ENCODE peak calls at places on chromosomes 1 and 21, in ten cellular contexts. R is CD8-positive, alpha-beta T cell; O is breast epithelium; B is brain microvascular endothelial cell; X is right lobe of liver; U is upper lobe of right lung; M is A549; D is fibroblast of pulmonary artery; H is body of pancreas; S is choroid plexus epithelial cell. L is an unnamed sample.
A peak's percentile ranks its signal among the peaks of the same experiment; 100 is the strongest.

GRCh38 chr1:222310830-222311229 is 237.1 kb downstream of the HHIPL2 start:
- DNase-seq in D (no peak), U (no peak), X (peak; percentile 48), R (peak; percentile 49), O (no peak), H (no peak), B (no peak), S (no peak), M (no peak), L (no peak)

GRCh38 chr21:25903599-25903998 is 168.8 kb downstream of the GABPA start:
- DNase-seq in H (no peak), O (no peak), D (no peak), R (no peak), M (no peak), S (no peak), B (no peak), X (no peak), U (no peak), L (no peak)

GRCh38 chr1:231808116-231808515 is 181.5 kb downstream of the DISC1 start:
- DNase-seq in M (no peak), B (no peak), O (no peak), D (no peak), S (no peak), H (no peak), R (no peak), U (no peak), X (no peak), L (no peak)

GRCh38 chr21:23887709-23888303 is 1719.5 kb downstream of the MRPL39 start:
- DNase-seq in D (no peak), U (no peak), R (peak; percentile 65), M (no peak), H (no peak), S (no peak), O (no peak), B (no peak), X (no peak), L (no peak)

GRCh38 chr1:207007352-207008033 is 25.1 kb downstream of the C1orf116 start:
- DNase-seq in B (peak; percentile 81), M (peak; percentile 89), R (no peak), U (no peak), X (no peak), D (peak; percentile 98), H (peak; percentile 72), S (peak; percentile 43), O (peak; percentile 94), L (no peak)

GRCh38 chr1:3504823-3505155 is 50.3 kb downstream of the ARHGEF16 start:
- DNase-seq in O (no peak), H (no peak), S (peak; percentile 18), M (no peak), D (no peak), R (no peak), X (no peak), B (no peak), U (no peak), L (no peak)

GRCh38 chr1:223142795-223143759 is at the start of gene TLR5:
- DNase-seq in H (peak; percentile 90), R (peak; percentile 94), O (peak; percentile 80), S (peak; percentile 33), B (peak; percentile 29), M (peak; percentile 85), U (peak; percentile 96), D (peak; percentile 46), X (peak; percentile 92), L (peak; percentile 99)

GRCh38 chr1:151146416-151147131 is at the start of gene SEMA6C:
- DNase-seq in U (peak; percentile 97), X (peak; percentile 98), R (peak; percentile 91), H (peak; percentile 92), O (peak; percentile 87), B (peak; percentile 87), D (peak; percentile 92), M (peak; percentile 88), S (peak; percentile 91), L (peak; percentile 99)

GRCh38 chr1:28058168-28058567 is 30.2 kb downstream of the EYA3 start:
- DNase-seq in B (no peak), R (no peak), D (no peak), O (no peak), X (no peak), U (no peak), M (no peak), H (no peak), S (no peak), L (no peak)

GRCh38 chr1:159880435-159880834 is 18.0 kb upstream of the VSIG8 start:
- DNase-seq in S (peak; percentile 24), D (no peak), B (no peak), X (no peak), U (no peak), O (no peak), R (no peak), H (no peak), M (no peak), L (no peak)

GRCh38 chr1:152960452-152961044 is 9.9 kb upstream of the SPRR4 start:
- DNase-seq in O (no peak), H (peak; percentile 18), S (no peak), U (no peak), R (no peak), M (no peak), B (no peak), X (peak; percentile 82), D (no peak), L (no peak)

GRCh38 chr1:246492611-246493245 is 14.4 kb downstream of the SMYD3 start:
- DNase-seq in B (peak; percentile 65), U (peak; percentile 72), D (peak; percentile 86), H (peak; percentile 58), S (peak; percentile 90), R (no peak), X (peak; percentile 62), O (no peak), M (peak; percentile 65), L (peak; percentile 53)

GRCh38 chr1:184941735-184942134 is 32.6 kb downstream of the NIBAN1 start:
- DNase-seq in R (no peak), M (no peak), S (no peak), D (no peak), O (no peak), H (no peak), U (no peak), B (no peak), X (no peak), L (no peak)

DNA sequence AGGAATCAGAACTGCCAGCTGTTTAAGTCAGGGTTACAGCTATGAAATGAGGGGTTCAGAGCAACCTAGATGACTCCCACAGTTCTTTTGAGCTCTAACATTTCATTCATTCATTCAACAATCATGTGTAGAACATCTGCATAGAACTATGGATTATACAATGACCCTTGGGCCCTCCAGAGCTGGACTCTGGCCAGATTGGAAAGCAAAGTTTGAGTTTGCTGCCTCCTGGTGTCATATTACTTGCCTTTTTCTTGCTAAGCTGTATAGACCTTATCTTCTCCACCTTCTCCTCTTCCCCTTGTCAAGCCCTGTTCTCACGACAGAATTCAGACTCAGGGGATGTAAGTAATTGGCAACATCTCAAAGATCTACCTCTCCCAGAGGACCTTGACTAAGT is 4.0 kb downstream of the CASQ2 start:
- DNase-seq in S (peak; percentile 70), O (no peak), R (no peak), X (peak; percentile 59), U (no peak), D (peak; percentile 42), H (peak; percentile 52), M (peak; percentile 7), B (peak; percentile 40), L (no peak)
- H3K4me3 ChIP-seq in S (no peak overlapping the region), O (no peak overlapping the region), R (no peak overlapping the region), X (no peak overlapping the region), U (no peak overlapping the region), D (no peak overlapping the region), H (no peak overlapping the region), M (no peak overlapping the region), B (no peak overlapping the region), L (no peak overlapping the region)

DNA sequence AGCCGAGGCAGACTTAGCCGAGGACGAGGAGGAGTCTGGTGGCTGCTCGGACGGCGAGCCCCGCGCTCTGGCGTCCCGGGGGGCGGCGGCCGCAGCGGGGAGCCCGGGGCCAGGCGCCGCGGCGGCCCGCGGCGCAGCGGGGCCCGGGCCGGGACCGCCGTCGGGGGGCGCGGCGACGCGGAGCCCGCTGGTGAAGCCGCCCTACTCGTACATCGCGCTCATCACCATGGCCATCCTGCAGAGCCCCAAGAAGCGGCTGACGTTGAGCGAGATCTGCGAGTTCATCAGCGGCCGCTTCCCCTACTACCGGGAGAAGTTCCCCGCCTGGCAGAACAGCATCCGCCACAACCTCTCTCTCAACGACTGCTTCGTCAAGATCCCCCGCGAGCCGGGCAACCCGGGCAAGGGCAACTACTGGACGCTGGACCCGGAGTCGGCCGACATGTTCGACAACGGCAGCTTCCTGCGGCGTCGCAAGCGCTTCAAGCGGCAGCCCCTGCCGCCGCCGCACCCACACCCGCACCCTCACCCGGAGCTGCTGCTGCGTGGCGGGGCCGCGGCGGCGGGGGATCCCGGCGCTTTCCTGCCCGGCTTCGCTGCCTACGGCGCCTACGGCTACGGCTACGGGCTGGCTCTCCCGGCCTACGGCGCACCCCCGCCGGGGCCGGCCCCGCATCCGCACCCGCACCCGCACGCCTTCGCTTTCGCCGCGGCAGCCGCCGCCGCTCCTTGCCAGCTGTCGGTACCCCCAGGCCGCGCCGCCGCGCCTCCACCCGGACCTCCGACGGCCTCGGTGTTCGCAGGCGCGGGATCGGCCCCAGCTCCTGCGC is 692 bp downstream of the FOXD2 start:
- DNase-seq in X (no peak), H (no peak), B (no peak), R (peak; percentile 66), S (peak; percentile 54), O (no peak), U (peak; percentile 69), D (no peak), M (no peak), L (no peak)
- H3K4me3 ChIP-seq in X (peak overlapping the region; percentile 83), H (peak overlapping the region; percentile 62), B (peak overlapping the region; percentile 20), R (peak overlapping the region; percentile 79), S (peak overlapping the region; percentile 86), O (peak overlapping the region; percentile 56), U (peak overlapping the region; percentile 71), D (peak overlapping the region; percentile 24), M (peak overlapping the region; percentile 96), L (peak overlapping the region; percentile 76)

DNA sequence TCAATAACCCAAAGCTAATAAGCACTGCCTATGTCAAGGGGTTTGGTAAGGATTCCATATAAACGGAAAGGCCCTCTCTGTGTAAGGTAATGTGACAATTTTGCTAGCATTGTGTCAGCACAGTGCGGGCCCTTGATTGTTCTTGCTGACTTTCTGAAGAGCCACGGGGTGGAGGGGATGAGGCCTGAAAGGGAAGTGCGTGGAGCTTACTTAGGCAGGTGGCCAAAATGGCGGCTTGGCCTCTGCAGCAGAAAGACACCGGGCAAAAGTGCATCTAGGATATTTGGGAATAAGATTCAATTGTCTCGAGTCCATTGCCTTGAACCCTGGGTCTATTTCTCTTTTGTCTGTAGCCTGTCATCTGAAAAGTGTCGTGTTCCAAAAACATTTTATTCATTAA is 114.3 kb downstream of the TGFB2 start:
- DNase-seq in R (no peak), X (no peak), H (no peak), D (peak; percentile 28), S (peak; percentile 69), U (no peak), M (no peak), O (peak; percentile 30), B (no peak), L (no peak)
- H3K4me3 ChIP-seq in R (no peak overlapping the region), X (no peak overlapping the region), H (no peak overlapping the region), D (no peak overlapping the region), S (no peak overlapping the region), U (no peak overlapping the region), M (no peak overlapping the region), O (no peak overlapping the region), B (no peak overlapping the region), L (no peak overlapping the region)

DNA sequence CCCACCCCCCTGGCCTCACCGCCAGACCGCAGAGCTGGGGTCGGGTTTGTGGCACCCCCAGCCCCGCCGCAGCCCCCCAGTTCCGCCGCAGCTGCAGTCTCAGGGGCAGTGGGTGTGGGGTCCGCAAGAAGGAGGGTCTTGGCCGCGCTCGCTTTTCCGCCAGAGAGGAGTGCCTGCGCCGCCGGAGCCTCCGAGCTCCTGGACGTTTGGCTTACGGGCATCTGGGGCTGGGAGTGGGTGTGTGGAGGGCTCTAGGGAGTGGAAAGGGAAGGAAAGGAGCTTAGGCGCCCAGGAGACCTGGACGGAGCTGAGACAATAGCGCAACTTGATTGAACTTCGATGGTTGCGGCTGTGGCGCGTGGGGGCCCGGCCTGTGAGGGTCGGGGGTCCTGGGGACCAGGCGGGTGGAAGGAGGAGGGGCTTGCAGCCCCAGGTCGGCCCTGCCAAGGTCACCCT is 88.8 kb upstream of the IPO9 start:
- DNase-seq in O (no peak), H (no peak), R (no peak), X (no peak), U (no peak), S (peak; percentile 56), B (no peak), D (no peak), M (no peak), L (no peak)
- H3K4me3 ChIP-seq in O (peak overlapping the region; percentile 84), H (peak overlapping the region; percentile 70), R (peak overlapping the region; percentile 71), X (peak overlapping the region; percentile 44), U (peak overlapping the region; percentile 69), S (peak overlapping the region; percentile 84), B (peak overlapping the region; percentile 72), D (peak overlapping the region; percentile 85), M (no peak overlapping the region), L (peak overlapping the region; percentile 60)